ENCODE peak calls at places on chromosome 21, in eight cellular contexts. Y is fibroblast of pulmonary artery, W is breast epithelium, O is Calu3, H is lung, J is IMR-90, P is Panc1, U is WTC11. Q is an unnamed sample.

GRCh38 chr21:37292041-37292440 is 24.9 kb upstream of the VPS26C start:
- DNase-seq in Y (no peak), W (no peak), O (no peak), H (no peak), J (no peak), P (no peak), U (no peak), Q (no peak)

GRCh38 chr21:37435120-37435519 is 68.5 kb downstream of the DYRK1A start:
- DNase-seq in Y (peak), W (no peak), O (no peak), H (no peak), J (peak), P (no peak), U (peak), Q (peak)

GRCh38 chr21:45590726-45591618 is 48.7 kb upstream of the SLC19A1 start:
- DNase-seq in Y (peak), W (no peak), O (no peak), H (no peak), J (no peak), P (no peak), U (peak), Q (no peak)

GRCh38 chr21:37000381-37000780 is 6.1 kb upstream of the RIPPLY3 start:
- DNase-seq in Y (no peak), W (no peak), O (no peak), H (no peak), J (no peak), P (no peak), U (no peak), Q (no peak)

GRCh38 chr21:19810779-19811178 is 1187.4 kb upstream of the NCAM2 start:
- DNase-seq in Y (peak), W (no peak), O (no peak), H (no peak), J (no peak), P (no peak), U (no peak), Q (no peak)

GRCh38 chr21:41008971-41009370 is 159.0 kb upstream of the BACE2 start:
- DNase-seq in Y (no peak), W (no peak), O (no peak), H (no peak), J (no peak), P (no peak), U (no peak), Q (no peak)

GRCh38 chr21:45802425-45802824 is 158.9 kb downstream of the PCBP3 start:
- DNase-seq in Y (no peak), W (no peak), O (no peak), H (no peak), J (no peak), P (no peak), U (no peak), Q (no peak)

GRCh38 chr21:17901458-17902092 is 82.4 kb upstream of the C21orf91 start:
- DNase-seq in Y (no peak), W (no peak), O (no peak), H (no peak), J (peak), P (no peak), U (no peak), Q (peak)

GRCh38 chr21:24470852-24471251 is 1136.4 kb downstream of the MRPL39 start:
- DNase-seq in Y (no peak), W (no peak), O (no peak), H (no peak), J (no peak), P (no peak), U (no peak), Q (no peak)

GRCh38 chr21:16308269-16308668 is 578.5 kb downstream of the USP25 start:
- DNase-seq in Y (peak), W (no peak), O (no peak), H (no peak), J (peak), P (no peak), U (no peak), Q (peak)

GRCh38 chr21:18147678-18148077 is 97.0 kb upstream of the CHODL start:
- DNase-seq in Y (peak), W (no peak), O (no peak), H (no peak), J (no peak), P (no peak), U (no peak), Q (no peak)

GRCh38 chr21:20377250-20377649 is 621.0 kb upstream of the NCAM2 start:
- DNase-seq in Y (no peak), W (no peak), O (no peak), H (no peak), J (no peak), P (no peak), U (no peak), Q (no peak)

GRCh38 chr21:17139696-17140095 is 373.1 kb upstream of the CXADR start:
- DNase-seq in Y (peak), W (no peak), O (no peak), H (no peak), J (no peak), P (no peak), U (no peak), Q (peak)

GRCh38 chr21:45623436-45623835 is 20.1 kb upstream of the PCBP3 start:
- DNase-seq in Y (no peak), W (no peak), O (no peak), H (no peak), J (no peak), P (no peak), U (no peak), Q (no peak)

GRCh38 chr21:22855581-22855980 is 1857.4 kb downstream of the NCAM2 start:
- DNase-seq in Y (no peak), W (no peak), O (no peak), H (no peak), J (no peak), P (peak), U (no peak), Q (no peak)

GRCh38 chr21:45893166-45894106 is 88.1 kb upstream of the COL6A1 start:
- DNase-seq in Y (no peak), W (no peak), O (no peak), H (no peak), J (no peak), P (no peak), U (no peak), Q (no peak)

GRCh38 chr21:41163086-41163485 is 4.9 kb upstream of the BACE2 start:
- DNase-seq in Y (no peak), W (no peak), O (no peak), H (no peak), J (no peak), P (no peak), U (no peak), Q (no peak)

GRCh38 chr21:32141009-32141357 is 137.9 kb downstream of the MIS18A start:
- DNase-seq in Y (no peak), W (no peak), O (no peak), H (no peak), J (no peak), P (no peak), U (no peak), Q (no peak)

GRCh38 chr21:16563795-16564194 is 834.0 kb downstream of the USP25 start:
- DNase-seq in Y (peak), W (no peak), O (peak), H (no peak), J (no peak), P (no peak), U (peak), Q (peak)

GRCh38 chr21:36839123-36839522 is 127.3 kb downstream of the HLCS start:
- DNase-seq in Y (no peak), W (no peak), O (no peak), H (no peak), J (peak), P (no peak), U (no peak), Q (peak)

GRCh38 chr21:46108827-46109226 is 10.9 kb downstream of the COL6A2 start:
- DNase-seq in Y (no peak), W (peak), O (no peak), H (peak), J (no peak), P (no peak), U (no peak), Q (no peak)

GRCh38 chr21:25427828-25428227 is 179.5 kb downstream of the MRPL39 start:
- DNase-seq in Y (no peak), W (no peak), O (no peak), H (no peak), J (no peak), P (no peak), U (no peak), Q (no peak)

GRCh38 chr21:17491716-17492414 is 21.0 kb upstream of the CXADR start:
- DNase-seq in Y (peak), W (no peak), O (peak), H (peak), J (peak), P (peak), U (no peak), Q (peak)

GRCh38 chr21:41387824-41388223 is 26.0 kb downstream of the MX2 start:
- DNase-seq in Y (no peak), W (peak), O (no peak), H (no peak), J (no peak), P (no peak), U (no peak), Q (no peak)

GRCh38 chr21:31181089-31181757 is 142.9 kb upstream of the KRTAP19-8 start:
- DNase-seq in Y (no peak), W (no peak), O (no peak), H (no peak), J (no peak), P (no peak), U (no peak), Q (no peak)

GRCh38 chr21:36859744-36860501 is 106.5 kb downstream of the HLCS start:
- DNase-seq in Y (peak), W (no peak), O (peak), H (peak), J (peak), P (peak), U (peak), Q (no peak)

GRCh38 chr21:35309316-35309715 is 260.2 kb upstream of the RUNX1 start:
- DNase-seq in Y (peak), W (no peak), O (no peak), H (no peak), J (no peak), P (no peak), U (no peak), Q (peak)

GRCh38 chr21:45620201-45620600 is 23.3 kb upstream of the PCBP3 start:
- DNase-seq in Y (no peak), W (peak), O (no peak), H (no peak), J (no peak), P (no peak), U (no peak), Q (no peak)

GRCh38 chr21:46605759-46606426 is 1.0 kb upstream of the S100B start:
- DNase-seq in Y (no peak), W (no peak), O (no peak), H (peak), J (no peak), P (no peak), U (no peak), Q (no peak)

GRCh38 chr21:31075844-31076243 is 37.6 kb upstream of the KRTAP19-8 start:
- DNase-seq in Y (no peak), W (no peak), O (no peak), H (no peak), J (no peak), P (no peak), U (no peak), Q (no peak)

GRCh38 chr21:33308586-33309490 is 15.9 kb upstream of the IFNAR1 start:
- DNase-seq in Y (peak), W (no peak), O (no peak), H (peak), J (peak), P (no peak), U (no peak), Q (peak)

GRCh38 chr21:33403786-33404571 is 766 bp downstream of the IFNGR2 start:
- DNase-seq in Y (peak), W (peak), O (peak), H (peak), J (peak), P (no peak), U (peak), Q (peak)

GRCh38 chr21:25626752-25627151 is 12.3 kb upstream of the JAM2 start:
- DNase-seq in Y (peak), W (no peak), O (no peak), H (no peak), J (no peak), P (no peak), U (no peak), Q (no peak)

GRCh38 chr21:45624356-45624854 is 19.1 kb upstream of the PCBP3 start:
- DNase-seq in Y (no peak), W (no peak), O (no peak), H (no peak), J (no peak), P (no peak), U (no peak), Q (no peak)

GRCh38 chr21:18030248-18030647 is 211.1 kb upstream of the C21orf91 start:
- DNase-seq in Y (no peak), W (no peak), O (no peak), H (no peak), J (no peak), P (no peak), U (no peak), Q (no peak)

DNA sequence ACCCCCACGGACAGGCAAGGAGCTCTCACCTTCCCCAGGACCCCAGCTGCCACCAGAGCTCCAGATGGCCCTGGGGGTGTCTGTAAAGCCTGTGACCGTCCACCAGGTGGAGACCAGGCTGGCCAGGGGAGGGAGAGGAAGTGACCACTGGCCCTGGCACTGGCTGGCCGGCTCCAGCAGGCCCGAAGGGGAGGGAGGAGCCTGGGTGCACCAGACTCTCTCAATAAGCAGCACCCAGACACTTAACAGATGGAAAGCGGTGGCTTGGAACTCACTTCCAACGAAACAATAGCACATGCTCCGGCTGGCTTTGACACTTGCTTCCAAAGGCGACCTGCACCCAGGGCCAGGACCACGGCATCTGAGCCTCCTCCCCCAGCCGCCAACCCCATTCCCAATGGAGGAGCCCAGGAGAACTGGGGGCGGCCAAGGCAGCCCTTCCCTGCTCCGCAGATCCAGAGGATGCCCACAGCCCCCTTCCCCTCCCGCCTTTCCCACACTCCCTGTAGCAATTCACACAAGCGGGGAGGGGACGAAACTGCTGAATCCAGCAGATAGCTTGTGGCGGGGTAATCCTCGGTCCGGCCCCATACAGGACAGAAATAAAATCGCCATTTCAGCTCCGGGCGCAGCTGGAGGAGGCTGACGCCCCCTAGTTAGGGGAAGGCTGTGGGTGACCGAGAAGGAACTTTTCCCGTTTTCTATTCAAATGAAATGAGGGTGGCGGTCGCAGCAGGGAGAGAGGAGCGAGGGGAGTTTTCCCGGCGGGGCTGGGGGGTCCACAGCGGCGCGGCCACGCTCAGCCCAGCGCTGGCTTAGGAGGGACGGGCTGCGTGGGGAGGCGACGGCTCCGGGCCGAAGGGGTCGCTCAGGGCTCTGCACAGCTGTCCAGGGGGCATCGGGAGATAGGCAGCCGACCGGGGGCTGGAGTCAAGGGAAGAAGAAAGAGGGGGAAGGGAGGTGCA is 612 bp upstream of the PDE9A start:
- DNase-seq in Y (peak), W (no peak), O (peak), H (peak), J (peak), P (no peak), U (peak), Q (no peak)
- TF ChIP-seq CTCF in Y (peak), W (no peak), O (peak), H (peak), J (peak), P (peak), U (peak), Q (peak)

GRCh38 chr21:44360174-44360573 is 6.8 kb downstream of the TRPM2 start:
- DNase-seq in Y (no peak), W (no peak), O (no peak), H (no peak), J (no peak), P (no peak), U (no peak), Q (no peak)
- TF ChIP-seq CTCF in Y (no peak), W (no peak), O (no peak), H (no peak), J (no peak), P (no peak), U (no peak), Q (no peak)

GRCh38 chr21:28936721-28937120 is 56.0 kb downstream of the LTN1 start:
- DNase-seq in Y (no peak), W (no peak), O (no peak), H (no peak), J (no peak), P (no peak), U (no peak), Q (no peak)
- TF ChIP-seq CTCF in Y (no peak), W (no peak), O (no peak), H (no peak), J (no peak), P (no peak), U (no peak), Q (no peak)

GRCh38 chr21:38869946-38870345 is 64.2 kb downstream of the ETS2 start:
- DNase-seq in Y (no peak), W (no peak), O (no peak), H (no peak), J (peak), P (no peak), U (no peak), Q (peak)
- TF ChIP-seq CTCF in Y (no peak), W (no peak), O (no peak), H (no peak), J (peak), P (no peak), U (no peak), Q (no peak)